ENCODE peak calls at places on chromosomes 16 and 17, in nine cellular contexts. N, H, S, V, T, M, K, Y and G are unnamed samples.

GRCh38 chr17:31586946-31587345 is 195.5 kb downstream of the RAB11FIP4 start:
- DNase-seq in N (no peak), H (no peak), S (no peak), V (no peak), T (no peak), M (no peak), K (no peak), Y (no peak), G (no peak)

GRCh38 chr17:81578038-81578441 is 25.9 kb upstream of the FAAP100 start:
- DNase-seq in N (no peak), H (no peak), S (no peak), V (no peak), T (peak; percentile 18), M (no peak), K (no peak), Y (no peak), G (peak; percentile 20)

GRCh38 chr17:36614081-36614480 is 12.7 kb downstream of the MRM1 start:
- DNase-seq in N (no peak), H (no peak), S (no peak), V (no peak), T (no peak), M (no peak), K (no peak), Y (no peak), G (no peak)

GRCh38 chr16:17301593-17302135 is 169.1 kb downstream of the XYLT1 start:
- DNase-seq in N (no peak), H (peak; percentile 57), S (no peak), V (no peak), T (no peak), M (no peak), K (no peak), Y (no peak), G (no peak)

GRCh38 chr17:54968954-54969400 is 412 bp downstream of the STXBP4 start:
- DNase-seq in N (no peak), H (no peak), S (peak; percentile 18), V (no peak), T (no peak), M (no peak), K (peak; percentile 73), Y (peak; percentile 9), G (no peak)

GRCh38 chr17:63943745-63944144 is 11.6 kb upstream of the CD79B start:
- DNase-seq in N (no peak), H (no peak), S (no peak), V (no peak), T (no peak), M (no peak), K (no peak), Y (no peak), G (no peak)

GRCh38 chr16:57003439-57004386 is 14.4 kb downstream of the NLRC5 start:
- DNase-seq in N (no peak), H (no peak), S (no peak), V (no peak), T (no peak), M (no peak), K (no peak), Y (no peak), G (no peak)

GRCh38 chr17:7720125-7720524 is 2.6 kb downstream of the DNAH2 start:
- DNase-seq in N (peak; percentile 47), H (no peak), S (no peak), V (no peak), T (no peak), M (no peak), K (no peak), Y (no peak), G (no peak)

GRCh38 chr16:29815032-29815721 is 775 bp upstream of the PAGR1 start:
- DNase-seq in N (peak; percentile 60), H (peak; percentile 61), S (no peak), V (peak; percentile 78), T (no peak), M (no peak), K (peak; percentile 41), Y (no peak), G (peak; percentile 55)

GRCh38 chr17:10724546-10725195 is 5.2 kb downstream of the TMEM220 start:
- DNase-seq in N (no peak), H (no peak), S (no peak), V (no peak), T (no peak), M (no peak), K (no peak), Y (no peak), G (no peak)

GRCh38 chr17:47266782-47267181 is 13.2 kb downstream of the ITGB3 start:
- DNase-seq in N (no peak), H (no peak), S (peak; percentile 22), V (no peak), T (no peak), M (no peak), K (no peak), Y (no peak), G (no peak)

GRCh38 chr17:76598004-76598439 is 12.4 kb upstream of the ST6GALNAC2 start:
- DNase-seq in N (no peak), H (no peak), S (no peak), V (peak; percentile 29), T (no peak), M (no peak), K (peak; percentile 8), Y (no peak), G (no peak)

GRCh38 chr16:82523786-82524185 is 103.0 kb upstream of the CDH13 start:
- DNase-seq in N (no peak), H (no peak), S (no peak), V (no peak), T (no peak), M (no peak), K (no peak), Y (no peak), G (no peak)

GRCh38 chr16:252366-253337 is 18.0 kb downstream of the FAM234A start:
- DNase-seq in N (no peak), H (no peak), S (no peak), V (no peak), T (no peak), M (no peak), K (no peak), Y (no peak), G (no peak)

GRCh38 chr17:68460715-68461114 is 3.4 kb upstream of the WIPI1 start:
- DNase-seq in N (no peak), H (no peak), S (no peak), V (no peak), T (no peak), M (no peak), K (no peak), Y (no peak), G (no peak)

GRCh38 chr17:77455111-77455877 is 314.5 kb downstream of the SEC14L1 start:
- DNase-seq in N (no peak), H (no peak), S (no peak), V (no peak), T (no peak), M (peak; percentile 67), K (no peak), Y (no peak), G (no peak)

GRCh38 chr17:18182190-18182977 is 1.2 kb upstream of the ALKBH5 start:
- DNase-seq in N (peak; percentile 31), H (no peak), S (no peak), V (no peak), T (no peak), M (no peak), K (no peak), Y (no peak), G (no peak)

GRCh38 chr16:30656974-30657865 is 1.0 kb upstream of the FBRS start:
- DNase-seq in N (no peak), H (no peak), S (no peak), V (no peak), T (no peak), M (no peak), K (no peak), Y (no peak), G (no peak)